ENCODE peak calls at places on chromosomes 3 and 15, in six cellular contexts. U is SHP77; N is activated T-cell treated with anti-CD3 and anti-CD28 coated beads, Interleukin-2, amount 50 U/mL, for 72 hours; I is adipocyte; M is activated CD4-positive, alpha-beta T cell treated with anti-CD3 and anti-CD28 coated beads for 4 hours; W is left cardiac atrium. X is an unnamed sample.

GRCh38 chr3:105906834-105907233 is 38.0 kb upstream of the CBLB start:
- DNase-seq in U (peak), N (no peak), I (peak), M (no peak), W (peak), X (no peak)

GRCh38 chr15:40846846-40847224 is 3.0 kb downstream of the SPINT1 start:
- DNase-seq in U (no peak), N (no peak), I (no peak), M (no peak), W (no peak), X (no peak)

GRCh38 chr3:128196645-128197044 is 43.4 kb downstream of the EEFSEC start:
- DNase-seq in U (no peak), N (no peak), I (no peak), M (no peak), W (no peak), X (no peak)

GRCh38 chr15:25170113-25170731 is 215.4 kb downstream of the SNRPN start:
- DNase-seq in U (no peak), N (no peak), I (no peak), M (no peak), W (peak), X (no peak)

GRCh38 chr15:73002509-73002908 is 49.8 kb upstream of the NEO1 start:
- DNase-seq in U (no peak), N (no peak), I (peak), M (no peak), W (no peak), X (no peak)

GRCh38 chr3:128473180-128473519 is 6.5 kb upstream of the DNAJB8 start:
- DNase-seq in U (no peak), N (no peak), I (no peak), M (no peak), W (no peak), X (no peak)

GRCh38 chr3:16311960-16312451 is 47.0 kb downstream of the OXNAD1 start:
- DNase-seq in U (no peak), N (peak), I (no peak), M (no peak), W (peak), X (peak)

GRCh38 chr3:171960159-171960558 is 79.2 kb upstream of the FNDC3B start:
- DNase-seq in U (no peak), N (no peak), I (no peak), M (no peak), W (no peak), X (no peak)

GRCh38 chr3:105830836-105831235 is 38.0 kb downstream of the CBLB start:
- DNase-seq in U (no peak), N (no peak), I (no peak), M (no peak), W (no peak), X (no peak)